ENCODE peak calls at places on chromosomes 12 and 14, in five cellular contexts. One of them, this sample, is unnamed.

GRCh38 chr14:94307410-94307992 is 14.4 kb upstream of the SERPINA10 start:
- DNase-seq in SK-N-SH: no peak
- DNase-seq in GM12878: no peak
- DNase-seq in HepG2: peak; percentile 50
- DNase-seq in K562: peak; percentile 14
- DNase-seq in this sample: peak; percentile 26

GRCh38 chr12:46362895-46363581 is 9.5 kb downstream of the SLC38A2 start:
- DNase-seq in SK-N-SH: no peak
- DNase-seq in GM12878: no peak
- DNase-seq in HepG2: no peak
- DNase-seq in K562: no peak
- DNase-seq in this sample: no peak

GRCh38 chr12:108804361-108804949 is 52.9 kb downstream of the SSH1 start:
- DNase-seq in SK-N-SH: peak; percentile 51
- DNase-seq in GM12878: no peak
- DNase-seq in HepG2: no peak
- DNase-seq in K562: no peak
- DNase-seq in this sample: no peak

GRCh38 chr12:25615119-25615518 is 62.0 kb upstream of the LMNTD1 start:
- DNase-seq in SK-N-SH: no peak
- DNase-seq in GM12878: no peak
- DNase-seq in HepG2: no peak
- DNase-seq in K562: peak; percentile 14
- DNase-seq in this sample: peak; percentile 24

GRCh38 chr12:108310489-108310888 is 28.6 kb downstream of the CMKLR1 start:
- DNase-seq in SK-N-SH: peak; percentile 71
- DNase-seq in GM12878: no peak
- DNase-seq in HepG2: no peak
- DNase-seq in K562: peak; percentile 23
- DNase-seq in this sample: no peak

GRCh38 chr14:100031506-100032281 is 33.5 kb upstream of the EVL start:
- DNase-seq in SK-N-SH: no peak
- DNase-seq in GM12878: no peak
- DNase-seq in HepG2: no peak
- DNase-seq in K562: no peak
- DNase-seq in this sample: no peak

GRCh38 chr14:24334431-24335271 is at the start of gene ADCY4:
- DNase-seq in SK-N-SH: peak; percentile 60
- DNase-seq in GM12878: no peak
- DNase-seq in HepG2: no peak
- DNase-seq in K562: no peak
- DNase-seq in this sample: no peak

GRCh38 chr12:10582704-10583103 is 30.7 kb downstream of the MAGOHB start:
- DNase-seq in SK-N-SH: no peak
- DNase-seq in GM12878: no peak
- DNase-seq in HepG2: no peak
- DNase-seq in K562: no peak
- DNase-seq in this sample: no peak

GRCh38 chr12:75323663-75324062 is 6.5 kb downstream of the CAPS2 start:
- DNase-seq in SK-N-SH: no peak
- DNase-seq in GM12878: no peak
- DNase-seq in HepG2: no peak
- DNase-seq in K562: no peak
- DNase-seq in this sample: no peak

GRCh38 chr12:101441835-101442234 is 33.3 kb upstream of the SPIC start:
- DNase-seq in SK-N-SH: no peak
- DNase-seq in GM12878: no peak
- DNase-seq in HepG2: no peak
- DNase-seq in K562: no peak
- DNase-seq in this sample: no peak

GRCh38 chr12:84507914-84508313 is 404.7 kb downstream of the SLC6A15 start:
- DNase-seq in SK-N-SH: peak; percentile 44
- DNase-seq in GM12878: no peak
- DNase-seq in HepG2: no peak
- DNase-seq in K562: no peak
- DNase-seq in this sample: no peak

GRCh38 chr12:1502856-1503255 is 91.5 kb downstream of the FBXL14 start:
- DNase-seq in SK-N-SH: peak; percentile 46
- DNase-seq in GM12878: no peak
- DNase-seq in HepG2: no peak
- DNase-seq in K562: no peak
- DNase-seq in this sample: no peak

GRCh38 chr14:67423424-67423823 is 11.5 kb upstream of the PLEK2 start:
- DNase-seq in SK-N-SH: no peak
- DNase-seq in GM12878: no peak
- DNase-seq in HepG2: no peak
- DNase-seq in K562: no peak
- DNase-seq in this sample: no peak

GRCh38 chr12:53948650-53949593 is 5.8 kb upstream of the HOXC12 start:
- DNase-seq in SK-N-SH: no peak
- DNase-seq in GM12878: no peak
- DNase-seq in HepG2: peak; percentile 12
- DNase-seq in K562: peak; percentile 72
- DNase-seq in this sample: no peak
- TF ChIP-seq FOXM1 in SK-N-SH: no peak
- TF ChIP-seq FOXM1 in GM12878: no peak
- TF ChIP-seq FOXM1 in HepG2: no peak
- TF ChIP-seq FOXM1 in K562: no peak
- TF ChIP-seq FOXM1 in this sample: no peak

GRCh38 chr14:43692706-43693105 is 814.4 kb downstream of the FSCB start:
- DNase-seq in SK-N-SH: no peak
- DNase-seq in GM12878: no peak
- DNase-seq in HepG2: no peak
- DNase-seq in K562: no peak
- DNase-seq in this sample: no peak

DNA sequence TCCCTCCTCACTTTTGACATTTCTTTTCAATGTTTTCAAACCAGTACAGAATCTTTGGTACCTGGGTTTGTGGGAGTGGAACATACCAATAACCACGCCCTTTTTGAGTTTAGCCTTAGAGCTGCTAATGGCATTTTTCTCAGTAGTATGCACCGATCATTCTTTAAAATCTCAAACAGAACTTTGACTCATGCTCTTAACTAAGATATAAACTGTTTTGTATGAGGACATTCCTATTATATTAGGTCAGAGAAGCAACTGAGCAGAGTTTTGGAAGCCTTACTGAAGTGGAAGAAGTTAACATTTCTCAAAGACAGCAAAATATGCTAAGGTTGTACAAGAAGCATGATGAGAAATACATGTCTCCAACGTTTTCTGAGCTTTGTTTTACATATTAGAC is 819.2 kb downstream of the FSCB start:
- DNase-seq in SK-N-SH: no peak
- DNase-seq in GM12878: no peak
- DNase-seq in HepG2: no peak
- DNase-seq in K562: no peak
- DNase-seq in this sample: no peak
- TF ChIP-seq FOXM1 in SK-N-SH: no peak
- TF ChIP-seq FOXM1 in GM12878: no peak
- TF ChIP-seq FOXM1 in HepG2: no peak
- TF ChIP-seq FOXM1 in K562: no peak
- TF ChIP-seq FOXM1 in this sample: no peak

GRCh38 chr14:77322209-77322902 is 1.5 kb downstream of the GSTZ1 start:
- DNase-seq in SK-N-SH: no peak
- DNase-seq in GM12878: no peak
- DNase-seq in HepG2: no peak
- DNase-seq in K562: no peak
- DNase-seq in this sample: no peak
- TF ChIP-seq FOXM1 in SK-N-SH: no peak
- TF ChIP-seq FOXM1 in GM12878: no peak
- TF ChIP-seq FOXM1 in HepG2: no peak
- TF ChIP-seq FOXM1 in K562: no peak
- TF ChIP-seq FOXM1 in this sample: no peak

GRCh38 chr14:90488256-90488655 is 91.4 kb downstream of the CALM1 start:
- DNase-seq in SK-N-SH: no peak
- DNase-seq in GM12878: no peak
- DNase-seq in HepG2: no peak
- DNase-seq in K562: no peak
- DNase-seq in this sample: no peak

GRCh38 chr14:90487031-90487430 is 90.2 kb downstream of the CALM1 start:
- DNase-seq in SK-N-SH: peak; percentile 82
- DNase-seq in GM12878: no peak
- DNase-seq in HepG2: no peak
- DNase-seq in K562: no peak
- DNase-seq in this sample: no peak

GRCh38 chr14:90489916-90490726 is 93.3 kb downstream of the CALM1 start:
- DNase-seq in SK-N-SH: peak; percentile 47
- DNase-seq in GM12878: no peak
- DNase-seq in HepG2: no peak
- DNase-seq in K562: peak; percentile 70
- DNase-seq in this sample: no peak

GRCh38 chr14:90489306-90489705 is 92.5 kb downstream of the CALM1 start:
- DNase-seq in SK-N-SH: no peak
- DNase-seq in GM12878: no peak
- DNase-seq in HepG2: no peak
- DNase-seq in K562: no peak
- DNase-seq in this sample: no peak

DNA sequence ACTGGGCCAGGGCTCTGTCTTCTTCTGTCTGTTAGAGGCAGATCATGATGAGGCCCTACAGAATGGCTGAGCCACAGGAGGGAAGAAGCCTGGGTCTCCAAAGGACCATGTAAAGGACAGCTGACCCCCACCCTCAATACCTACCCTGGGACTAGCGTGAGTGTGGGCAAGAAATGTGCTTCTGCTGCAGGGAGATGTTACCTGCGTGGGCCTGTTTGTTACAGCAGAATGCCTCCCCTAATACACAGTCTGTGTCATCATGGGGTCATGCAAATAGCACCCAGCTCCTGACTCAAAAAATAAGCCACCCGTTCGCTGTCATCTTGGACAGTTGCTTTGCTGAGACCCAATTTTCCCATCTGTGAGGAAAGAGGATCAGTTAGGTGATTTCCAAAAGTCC is 90.6 kb downstream of the CALM1 start:
- DNase-seq in SK-N-SH: no peak
- DNase-seq in GM12878: no peak
- DNase-seq in HepG2: no peak
- DNase-seq in K562: no peak
- DNase-seq in this sample: no peak
- TF ChIP-seq FOXM1 in SK-N-SH: no peak
- TF ChIP-seq FOXM1 in GM12878: no peak
- TF ChIP-seq FOXM1 in HepG2: no peak
- TF ChIP-seq FOXM1 in K562: no peak
- TF ChIP-seq FOXM1 in this sample: no peak

DNA sequence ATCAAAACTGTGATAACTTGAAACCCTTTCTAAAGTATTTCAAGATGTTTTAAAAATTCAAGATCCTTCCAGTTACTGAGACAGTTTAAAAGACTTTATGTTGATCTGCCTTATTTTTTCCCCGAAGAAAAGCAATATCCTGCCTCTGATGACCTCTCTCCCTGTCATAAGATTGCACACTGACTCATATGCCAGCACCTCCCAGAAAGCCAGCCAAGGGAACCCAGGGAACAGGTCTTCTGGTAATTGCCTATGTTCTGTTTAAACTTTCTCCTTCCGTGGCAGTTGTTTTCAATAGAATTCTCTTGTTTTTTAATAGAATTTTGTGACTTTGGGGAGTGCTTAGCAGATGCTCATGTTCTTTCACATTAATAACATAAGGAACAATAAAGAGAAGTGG is 300.2 kb upstream of the PRKD1 start:
- DNase-seq in SK-N-SH: no peak
- DNase-seq in GM12878: no peak
- DNase-seq in HepG2: no peak
- DNase-seq in K562: no peak
- DNase-seq in this sample: no peak
- TF ChIP-seq FOXM1 in SK-N-SH: no peak
- TF ChIP-seq FOXM1 in GM12878: no peak
- TF ChIP-seq FOXM1 in HepG2: no peak
- TF ChIP-seq FOXM1 in K562: no peak
- TF ChIP-seq FOXM1 in this sample: no peak

GRCh38 chr14:53929871-53930685 is 26.5 kb downstream of the BMP4 start:
- DNase-seq in SK-N-SH: no peak
- DNase-seq in GM12878: no peak
- DNase-seq in HepG2: no peak
- DNase-seq in K562: peak; percentile 8
- DNase-seq in this sample: no peak
- TF ChIP-seq FOXM1 in SK-N-SH: no peak
- TF ChIP-seq FOXM1 in GM12878: no peak
- TF ChIP-seq FOXM1 in HepG2: no peak
- TF ChIP-seq FOXM1 in K562: no peak
- TF ChIP-seq FOXM1 in this sample: no peak

DNA sequence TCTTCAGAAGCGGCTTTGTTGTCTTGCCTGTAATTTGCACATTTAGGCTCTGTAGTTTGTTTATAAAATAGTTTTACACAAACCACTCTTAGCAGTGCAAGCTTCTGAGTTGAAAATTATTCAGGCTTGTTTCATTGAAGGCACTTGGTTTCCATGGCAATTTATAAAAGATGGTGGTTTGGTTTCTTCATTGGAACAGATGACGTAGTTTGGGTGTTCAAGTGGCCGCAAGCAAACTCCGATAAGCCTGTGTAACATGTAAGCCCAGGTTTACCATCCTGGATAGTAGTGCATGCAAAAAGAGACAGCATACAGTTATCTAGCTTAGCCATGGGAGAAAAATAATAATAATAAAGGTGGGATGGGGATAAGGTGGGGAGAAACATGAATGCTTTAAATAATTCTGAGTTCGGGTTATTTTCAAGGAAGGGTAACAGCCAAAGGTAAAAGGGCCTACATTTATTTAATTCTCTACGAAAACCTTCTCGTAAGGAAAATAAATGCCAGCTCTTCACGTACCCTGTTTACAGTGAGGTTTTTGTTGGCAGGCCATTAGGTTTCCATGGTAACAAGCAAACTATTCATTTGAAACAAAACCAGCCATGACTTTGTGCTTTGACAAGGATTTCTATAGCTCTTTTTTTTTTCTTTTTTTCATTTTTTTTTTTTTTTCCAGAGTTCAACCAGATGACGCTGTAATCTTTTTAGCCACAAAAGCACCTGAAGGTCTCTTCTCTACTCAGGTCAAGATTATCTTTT is 189.6 kb upstream of the RPL10L start:
- DNase-seq in SK-N-SH: no peak
- DNase-seq in GM12878: no peak
- DNase-seq in HepG2: no peak
- DNase-seq in K562: no peak
- DNase-seq in this sample: no peak
- TF ChIP-seq FOXM1 in SK-N-SH: no peak
- TF ChIP-seq FOXM1 in GM12878: no peak
- TF ChIP-seq FOXM1 in HepG2: no peak
- TF ChIP-seq FOXM1 in K562: no peak
- TF ChIP-seq FOXM1 in this sample: no peak

DNA sequence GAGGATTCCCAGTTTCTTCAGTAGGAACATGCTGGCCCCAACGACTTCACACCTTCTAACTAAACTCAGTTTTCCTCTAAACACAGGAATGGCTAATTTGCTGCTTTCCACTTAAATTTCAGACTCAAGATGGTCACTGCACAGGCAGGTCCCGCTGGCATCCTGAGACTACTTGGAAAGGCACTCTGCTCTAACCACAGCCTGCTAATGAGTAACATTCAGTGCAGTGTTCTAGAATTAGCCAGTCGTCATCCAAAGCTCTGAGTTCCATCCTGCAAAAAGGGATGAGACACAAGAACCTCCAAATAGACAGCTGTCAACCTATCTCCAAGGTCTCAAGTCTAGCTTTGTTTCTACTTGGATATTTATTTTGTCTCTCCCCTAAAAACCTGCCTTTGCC is 6.0 kb downstream of the CCDC92 start:
- DNase-seq in SK-N-SH: no peak
- DNase-seq in GM12878: no peak
- DNase-seq in HepG2: no peak
- DNase-seq in K562: no peak
- DNase-seq in this sample: no peak
- TF ChIP-seq FOXM1 in SK-N-SH: no peak
- TF ChIP-seq FOXM1 in GM12878: no peak
- TF ChIP-seq FOXM1 in HepG2: no peak
- TF ChIP-seq FOXM1 in K562: no peak
- TF ChIP-seq FOXM1 in this sample: no peak